ENCODE peak calls at places on chromosomes 16 and 17, in ten cellular contexts. J is MV-4-11; I is activated naive CD8-positive, alpha-beta T cell treated with anti-CD3 and anti-CD28 coated beads for 36 hours; Y is mesothelial cell of epicardium; P is A549; K is fibroblast of lung; N is heart left ventricle; E is endothelial cell of umbilical vein; T is PC-9; A is GM12891. G is an unnamed sample.

GRCh38 chr16:19177111-19177747 is 9.2 kb downstream of the SYT17 start:
- DNase-seq in P (no peak), K (no peak), A (no peak), N (no peak), E (no peak), J (no peak), T (no peak), Y (no peak), I (no peak), G (no peak)

GRCh38 chr17:17971431-17972125 is 622 bp downstream of the TOM1L2 start:
- DNase-seq in E (peak), Y (no peak), A (no peak), T (no peak), N (peak), P (peak), I (no peak), K (no peak), J (no peak), G (no peak)

GRCh38 chr16:56851671-56852400 is 13.2 kb upstream of the SLC12A3 start:
- DNase-seq in I (no peak), A (no peak), Y (no peak), K (peak), J (peak), P (no peak), E (peak), T (peak), N (no peak), G (no peak)

GRCh38 chr16:3938843-3939624 is 58.5 kb upstream of the CREBBP start:
- DNase-seq in T (peak), J (no peak), P (peak), Y (peak), K (peak), I (peak), N (peak), A (peak), E (peak), G (peak)

GRCh38 chr17:4142107-4142900 is 526 bp downstream of the ZZEF1 start:
- DNase-seq in A (peak), N (peak), Y (peak), K (peak), T (no peak), I (peak), J (no peak), E (peak), P (no peak), G (no peak)

GRCh38 chr17:76593964-76594363 is 8.3 kb upstream of the ST6GALNAC2 start:
- DNase-seq in J (no peak), E (no peak), I (no peak), A (no peak), Y (no peak), N (no peak), K (no peak), P (no peak), T (no peak), G (no peak)

GRCh38 chr17:29608986-29609385 is 13.7 kb downstream of the CORO6 start:
- DNase-seq in A (no peak), I (no peak), J (no peak), N (no peak), E (no peak), T (no peak), P (no peak), Y (no peak), K (no peak), G (no peak)

GRCh38 chr16:785563-786535 is 2.3 kb downstream of the RPUSD1 start:
- DNase-seq in A (peak), P (peak), E (peak), I (peak), Y (peak), K (peak), N (peak), T (no peak), J (peak), G (peak)

GRCh38 chr17:47973541-47973940 is 2.6 kb downstream of the CDK5RAP3 start:
- DNase-seq in E (no peak), T (no peak), Y (no peak), P (no peak), K (no peak), N (no peak), A (no peak), I (no peak), J (no peak), G (no peak)

GRCh38 chr17:60604686-60605334 is 4.8 kb downstream of the PPM1D start:
- DNase-seq in T (peak), E (peak), A (no peak), J (peak), P (no peak), N (peak), K (peak), I (no peak), Y (no peak), G (no peak)

GRCh38 chr17:3043737-3044365 is 19.6 kb downstream of the OR1D5 start:
- DNase-seq in I (peak), K (no peak), A (no peak), N (no peak), P (no peak), E (no peak), T (no peak), Y (no peak), J (peak), G (peak)

GRCh38 chr17:70938311-70938710 is 769.0 kb downstream of the KCNJ2 start:
- DNase-seq in J (no peak), E (no peak), T (no peak), P (no peak), I (no peak), N (no peak), K (no peak), Y (no peak), A (no peak), G (no peak)

GRCh38 chr16:68843482-68844210 is at the start of gene TANGO6:
- DNase-seq in N (peak), I (peak), A (peak), K (peak), T (peak), P (peak), E (peak), Y (peak), J (peak), G (peak)

GRCh38 chr16:2458887-2459646 is 842 bp upstream of the TEDC2 start:
- DNase-seq in T (no peak), K (no peak), A (no peak), N (no peak), I (no peak), Y (no peak), P (no peak), J (no peak), E (no peak), G (no peak)

GRCh38 chr16:62253926-62254325 is 217.7 kb upstream of the CDH8 start:
- DNase-seq in T (no peak), A (no peak), E (no peak), J (no peak), N (no peak), P (no peak), Y (no peak), K (no peak), I (no peak), G (no peak)

GRCh38 chr16:31471875-31472558 is at the start of gene TGFB1I1:
- DNase-seq in J (no peak), I (no peak), E (peak), N (peak), T (no peak), Y (no peak), A (no peak), K (peak), P (peak), G (no peak)

GRCh38 chr17:39082482-39082881 is 69.0 kb downstream of the PLXDC1 start:
- DNase-seq in P (no peak), J (no peak), E (peak), Y (no peak), T (no peak), A (no peak), N (peak), K (peak), I (no peak), G (no peak)

G was measured in Caco-2.